ENCODE peak calls at places on chromosomes 2 and 18, in six cellular contexts. N is esophagus muscularis mucosa, Q is GM12878, T is K562, U is stomach, G is suprapubic skin. R is an unnamed sample.

GRCh38 chr2:189234991-189235390 is 55.4 kb upstream of the COL5A2 start:
- DNase-seq in N (no peak), Q (no peak), T (no peak), G (no peak), U (no peak), R (no peak)

GRCh38 chr2:108263425-108263824 is 23.7 kb downstream of the SULT1C3 start:
- DNase-seq in G (no peak), N (no peak), Q (no peak), T (no peak), U (no peak), R (no peak)

GRCh38 chr2:191218292-191218898 is 26.8 kb upstream of the MYO1B start:
- DNase-seq in U (peak; percentile 51), T (peak; percentile 15), N (no peak), G (no peak), Q (no peak), R (no peak)

GRCh38 chr2:88748005-88748404 is 56.5 kb downstream of the RPIA start:
- DNase-seq in Q (no peak), N (no peak), T (no peak), U (no peak), G (no peak), R (no peak)

GRCh38 chr2:163132850-163133249 is 294.3 kb upstream of the KCNH7 start:
- DNase-seq in U (no peak), N (no peak), T (no peak), G (no peak), Q (no peak), R (no peak)

GRCh38 chr2:10120938-10121574 is 1.5 kb upstream of the RRM2 start:
- DNase-seq in N (no peak), U (no peak), Q (no peak), T (peak; percentile 19), G (no peak), R (peak; percentile 14)

GRCh38 chr2:24409700-24410556 is 49.6 kb upstream of the ITSN2 start:
- DNase-seq in Q (peak; percentile 31), U (peak; percentile 34), G (no peak), N (no peak), T (peak; percentile 57), R (no peak)

GRCh38 chr2:9191044-9191481 is 15.5 kb upstream of the ASAP2 start:
- DNase-seq in G (peak; percentile 89), N (no peak), U (peak; percentile 68), Q (no peak), T (no peak), R (peak; percentile 96)

GRCh38 chr2:105369777-105370690 is 28.8 kb downstream of the FHL2 start:
- DNase-seq in N (no peak), Q (peak; percentile 55), U (peak; percentile 93), G (peak; percentile 92), T (peak; percentile 62), R (peak; percentile 93)

GRCh38 chr2:198273670-198274069 is 469.3 kb downstream of the PLCL1 start:
- DNase-seq in Q (no peak), U (no peak), G (no peak), N (no peak), T (no peak), R (no peak)

GRCh38 chr2:17479875-17480274 is 38.4 kb downstream of the RAD51AP2 start:
- DNase-seq in T (no peak), Q (no peak), U (no peak), G (no peak), N (no peak), R (no peak)

GRCh38 chr2:46260305-46260704 is 36.9 kb upstream of the EPAS1 start:
- DNase-seq in G (no peak), Q (no peak), N (peak; percentile 47), U (no peak), T (no peak), R (no peak)

GRCh38 chr2:215434447-215435260 is 1.2 kb downstream of the FN1 start:
- DNase-seq in U (no peak), N (no peak), Q (no peak), G (no peak), T (no peak), R (no peak)

GRCh38 chr18:70036771-70037452 is 89.2 kb upstream of the CD226 start:
- DNase-seq in G (no peak), T (no peak), U (no peak), Q (peak; percentile 79), N (no peak), R (no peak)

GRCh38 chr2:224101820-224102630 is 62.9 kb upstream of the SERPINE2 start:
- DNase-seq in U (no peak), T (no peak), Q (no peak), G (no peak), N (peak; percentile 89), R (no peak)
- TF ChIP-seq POLR2AphosphoS5 in U (peak; percentile 6), T (no peak), Q (no peak), G (no peak), N (no peak), R (no peak)

GRCh38 chr2:159615187-159615935 is 987 bp downstream of the BAZ2B start:
- DNase-seq in U (peak; percentile 83), Q (peak; percentile 46), T (peak; percentile 88), N (peak; percentile 97), G (peak; percentile 93), R (peak; percentile 97)
- TF ChIP-seq EP300 in U (no peak), Q (no peak), T (no peak), N (no peak), G (no peak), R (no peak)

DNA sequence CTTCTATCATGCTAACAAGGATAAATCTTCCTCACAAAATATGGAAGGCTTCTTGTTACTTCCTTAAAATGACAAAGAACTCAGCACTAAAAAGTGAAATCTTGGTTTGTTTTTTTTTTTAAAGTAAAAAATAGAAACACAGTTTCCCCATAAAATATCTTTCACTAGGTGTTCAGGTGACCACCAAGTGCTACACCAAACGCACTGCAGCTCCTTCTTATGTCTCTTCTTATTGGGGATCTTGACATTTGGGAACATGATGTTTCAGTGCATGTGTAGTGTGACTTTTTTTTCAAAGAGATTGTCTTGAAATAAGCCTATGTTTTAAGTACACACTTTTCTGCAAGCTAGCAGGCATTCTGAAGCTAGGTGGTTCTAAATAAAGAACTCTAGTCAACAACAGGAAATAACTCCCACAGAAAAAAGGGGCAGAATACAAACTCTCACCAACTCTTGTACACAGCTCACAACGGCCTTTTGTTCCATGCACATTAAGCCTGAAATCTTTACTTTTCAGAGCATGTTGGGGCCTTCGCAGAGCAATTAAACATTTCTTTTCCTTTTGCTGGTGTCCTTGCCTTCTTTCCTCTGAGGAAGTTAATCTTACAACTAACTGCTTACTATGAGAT is 13.2 kb upstream of the SERTAD2 start:
- DNase-seq in T (no peak), U (no peak), N (no peak), G (no peak), Q (no peak), R (no peak)
- H3K27ac ChIP-seq in T (no peak overlapping the region), U (no peak overlapping the region), N (no peak overlapping the region), G (no peak overlapping the region), Q (peak overlapping the region; percentile 71), R (no peak overlapping the region)

GRCh38 chr2:201915446-201915845 is 109.1 kb downstream of the CDK15 start:
- DNase-seq in U (no peak), Q (no peak), T (no peak), G (no peak), N (no peak), R (no peak)

GRCh38 chr2:201909961-201910361 is 103.6 kb downstream of the CDK15 start:
- DNase-seq in U (no peak), N (no peak), G (no peak), Q (peak; percentile 27), T (no peak), R (no peak)

GRCh38 chr2:201916565-201916964 is 110.2 kb downstream of the CDK15 start:
- DNase-seq in Q (no peak), T (no peak), N (no peak), U (no peak), G (no peak), R (no peak)

GRCh38 chr2:201911372-201911771 is 105.0 kb downstream of the CDK15 start:
- DNase-seq in U (no peak), G (no peak), T (no peak), N (no peak), Q (no peak), R (no peak)

GRCh38 chr2:201913197-201913596 is 106.9 kb downstream of the CDK15 start:
- DNase-seq in N (no peak), U (no peak), G (no peak), Q (no peak), T (no peak), R (no peak)
- TF ChIP-seq POLR2AphosphoS5 in N (no peak), U (no peak), G (no peak), Q (no peak), T (no peak), R (peak; percentile 12)

GRCh38 chr2:156003780-156004179 is 328.7 kb downstream of the NR4A2 start:
- DNase-seq in N (no peak), G (no peak), T (no peak), Q (no peak), U (no peak), R (no peak)
- TF ChIP-seq EP300 in N (no peak), G (no peak), T (no peak), Q (no peak), U (no peak), R (no peak)

GRCh38 chr2:54904836-54905235 is 145.4 kb downstream of the RTN4 start:
- DNase-seq in U (peak; percentile 68), Q (no peak), T (no peak), N (no peak), G (no peak), R (no peak)
- H3K27ac ChIP-seq in U (peak overlapping the region; percentile 5), Q (no peak overlapping the region), T (no peak overlapping the region), N (no peak overlapping the region), G (peak overlapping the region; percentile 55), R (no peak overlapping the region)

GRCh38 chr2:60550151-60550983 is 3.1 kb downstream of the BCL11A start:
- DNase-seq in T (peak; percentile 30), Q (no peak), N (no peak), G (no peak), U (peak; percentile 79), R (peak; percentile 89)
- TF ChIP-seq POLR2AphosphoS5 in T (no peak), Q (no peak), N (peak; percentile 31), G (no peak), U (peak; percentile 56), R (peak; percentile 46)

GRCh38 chr2:197088694-197089093 is 162.2 kb upstream of the PGAP1 start:
- DNase-seq in Q (no peak), N (no peak), U (no peak), G (no peak), T (no peak), R (no peak)

GRCh38 chr2:197096649-197097048 is 170.1 kb upstream of the PGAP1 start:
- DNase-seq in N (no peak), G (no peak), Q (no peak), T (no peak), U (no peak), R (no peak)

GRCh38 chr2:197090713-197091367 is 164.3 kb upstream of the PGAP1 start:
- DNase-seq in N (no peak), U (no peak), Q (no peak), T (no peak), G (no peak), R (no peak)

GRCh38 chr2:197089659-197090058 is 163.2 kb upstream of the PGAP1 start:
- DNase-seq in Q (no peak), U (no peak), T (no peak), N (no peak), G (no peak), R (no peak)

GRCh38 chr2:197092431-197092830 is 165.9 kb upstream of the PGAP1 start:
- DNase-seq in Q (no peak), G (no peak), T (no peak), U (no peak), N (no peak), R (peak; percentile 84)
- TF ChIP-seq EP300 in Q (no peak), G (no peak), T (no peak), U (no peak), N (peak; percentile 55), R (peak; percentile 89)

R was measured in sigmoid colon.